ENCODE peak calls at places on chromosome 17, in ten cellular contexts. One of them, this sample, is unnamed.

GRCh38 chr17:47884427-47884740 is 11.7 kb upstream of the SP2 start:
- DNase-seq in body of pancreas: no peak
- DNase-seq in Peyer's patch: no peak
- DNase-seq in neural progenitor cell: no peak
- DNase-seq in endothelial cell: no peak
- DNase-seq in dorsolateral prefrontal cortex: no peak
- DNase-seq in heart right ventricle: no peak
- DNase-seq in NB4: no peak
- DNase-seq in left ventricle myocardium inferior: no peak
- DNase-seq in cardiac muscle cell: no peak
- DNase-seq in this sample: no peak

GRCh38 chr17:60792250-60792898 is 114.7 kb downstream of the BCAS3 start:
- DNase-seq in dorsolateral prefrontal cortex: no peak
- DNase-seq in neural progenitor cell: no peak
- DNase-seq in endothelial cell: no peak
- DNase-seq in left ventricle myocardium inferior: no peak
- DNase-seq in body of pancreas: no peak
- DNase-seq in NB4: peak
- DNase-seq in Peyer's patch: no peak
- DNase-seq in cardiac muscle cell: no peak
- DNase-seq in heart right ventricle: no peak
- DNase-seq in this sample: no peak

GRCh38 chr17:59652119-59652518 is 32.4 kb downstream of the CLTC start:
- DNase-seq in heart right ventricle: no peak
- DNase-seq in body of pancreas: no peak
- DNase-seq in left ventricle myocardium inferior: no peak
- DNase-seq in Peyer's patch: no peak
- DNase-seq in neural progenitor cell: no peak
- DNase-seq in endothelial cell: no peak
- DNase-seq in cardiac muscle cell: no peak
- DNase-seq in dorsolateral prefrontal cortex: no peak
- DNase-seq in NB4: no peak
- DNase-seq in this sample: no peak

GRCh38 chr17:65785109-65785508 is 223.7 kb upstream of the AXIN2 start:
- DNase-seq in endothelial cell: no peak
- DNase-seq in dorsolateral prefrontal cortex: no peak
- DNase-seq in neural progenitor cell: no peak
- DNase-seq in NB4: peak
- DNase-seq in heart right ventricle: no peak
- DNase-seq in left ventricle myocardium inferior: no peak
- DNase-seq in body of pancreas: no peak
- DNase-seq in cardiac muscle cell: no peak
- DNase-seq in Peyer's patch: no peak
- DNase-seq in this sample: no peak

GRCh38 chr17:77465358-77466041 is 324.7 kb downstream of the SEC14L1 start:
- DNase-seq in left ventricle myocardium inferior: peak
- DNase-seq in cardiac muscle cell: no peak
- DNase-seq in body of pancreas: no peak
- DNase-seq in endothelial cell: no peak
- DNase-seq in dorsolateral prefrontal cortex: no peak
- DNase-seq in neural progenitor cell: peak
- DNase-seq in NB4: peak
- DNase-seq in heart right ventricle: peak
- DNase-seq in Peyer's patch: peak
- DNase-seq in this sample: no peak

GRCh38 chr17:63356275-63356905 is 89.7 kb downstream of the CYB561 start:
- DNase-seq in NB4: no peak
- DNase-seq in endothelial cell: no peak
- DNase-seq in neural progenitor cell: no peak
- DNase-seq in heart right ventricle: no peak
- DNase-seq in body of pancreas: no peak
- DNase-seq in Peyer's patch: no peak
- DNase-seq in left ventricle myocardium inferior: no peak
- DNase-seq in cardiac muscle cell: no peak
- DNase-seq in dorsolateral prefrontal cortex: no peak
- DNase-seq in this sample: no peak

GRCh38 chr17:79852748-79853147 is 13.5 kb upstream of the CBX4 start:
- DNase-seq in body of pancreas: no peak
- DNase-seq in NB4: peak
- DNase-seq in cardiac muscle cell: no peak
- DNase-seq in dorsolateral prefrontal cortex: no peak
- DNase-seq in endothelial cell: no peak
- DNase-seq in left ventricle myocardium inferior: no peak
- DNase-seq in Peyer's patch: no peak
- DNase-seq in neural progenitor cell: no peak
- DNase-seq in heart right ventricle: no peak
- DNase-seq in this sample: no peak

GRCh38 chr17:77269696-77270681 is 129.2 kb downstream of the SEC14L1 start:
- DNase-seq in dorsolateral prefrontal cortex: no peak
- DNase-seq in NB4: no peak
- DNase-seq in left ventricle myocardium inferior: no peak
- DNase-seq in Peyer's patch: no peak
- DNase-seq in neural progenitor cell: no peak
- DNase-seq in cardiac muscle cell: no peak
- DNase-seq in endothelial cell: no peak
- DNase-seq in heart right ventricle: no peak
- DNase-seq in body of pancreas: no peak
- DNase-seq in this sample: no peak

GRCh38 chr17:13626703-13627102 is 25.0 kb upstream of the HS3ST3A1 start:
- DNase-seq in dorsolateral prefrontal cortex: no peak
- DNase-seq in body of pancreas: no peak
- DNase-seq in heart right ventricle: no peak
- DNase-seq in cardiac muscle cell: no peak
- DNase-seq in Peyer's patch: no peak
- DNase-seq in left ventricle myocardium inferior: no peak
- DNase-seq in endothelial cell: no peak
- DNase-seq in neural progenitor cell: no peak
- DNase-seq in NB4: no peak
- DNase-seq in this sample: no peak

GRCh38 chr17:29760279-29760721 is 137.6 kb upstream of the CORO6 start:
- DNase-seq in dorsolateral prefrontal cortex: no peak
- DNase-seq in cardiac muscle cell: peak
- DNase-seq in left ventricle myocardium inferior: no peak
- DNase-seq in body of pancreas: no peak
- DNase-seq in neural progenitor cell: peak
- DNase-seq in endothelial cell: no peak
- DNase-seq in Peyer's patch: peak
- DNase-seq in heart right ventricle: no peak
- DNase-seq in NB4: peak
- DNase-seq in this sample: no peak

GRCh38 chr17:35774499-35774898 is 13.8 kb downstream of the C17orf50 start:
- DNase-seq in cardiac muscle cell: no peak
- DNase-seq in heart right ventricle: peak
- DNase-seq in body of pancreas: no peak
- DNase-seq in left ventricle myocardium inferior: no peak
- DNase-seq in endothelial cell: no peak
- DNase-seq in NB4: no peak
- DNase-seq in Peyer's patch: no peak
- DNase-seq in dorsolateral prefrontal cortex: no peak
- DNase-seq in neural progenitor cell: no peak
- DNase-seq in this sample: no peak

GRCh38 chr17:80035937-80036714 is at the start of gene CCDC40:
- DNase-seq in body of pancreas: peak
- DNase-seq in NB4: peak
- DNase-seq in endothelial cell: peak
- DNase-seq in left ventricle myocardium inferior: peak
- DNase-seq in dorsolateral prefrontal cortex: peak
- DNase-seq in Peyer's patch: peak
- DNase-seq in heart right ventricle: peak
- DNase-seq in neural progenitor cell: peak
- DNase-seq in cardiac muscle cell: peak
- DNase-seq in this sample: peak

GRCh38 chr17:47905221-47905733 is 9.2 kb downstream of the SP2 start:
- DNase-seq in heart right ventricle: peak
- DNase-seq in NB4: no peak
- DNase-seq in endothelial cell: no peak
- DNase-seq in dorsolateral prefrontal cortex: peak
- DNase-seq in body of pancreas: peak
- DNase-seq in cardiac muscle cell: peak
- DNase-seq in Peyer's patch: no peak
- DNase-seq in left ventricle myocardium inferior: peak
- DNase-seq in neural progenitor cell: peak
- DNase-seq in this sample: no peak

GRCh38 chr17:48633266-48633816 is 7.2 kb upstream of the HOXB9 start:
- DNase-seq in body of pancreas: no peak
- DNase-seq in dorsolateral prefrontal cortex: no peak
- DNase-seq in cardiac muscle cell: no peak
- DNase-seq in NB4: no peak
- DNase-seq in neural progenitor cell: no peak
- DNase-seq in Peyer's patch: no peak
- DNase-seq in endothelial cell: no peak
- DNase-seq in heart right ventricle: no peak
- DNase-seq in left ventricle myocardium inferior: no peak
- DNase-seq in this sample: no peak

GRCh38 chr17:76816590-76817135 is 51.5 kb upstream of the MGAT5B start:
- DNase-seq in left ventricle myocardium inferior: peak
- DNase-seq in NB4: peak
- DNase-seq in cardiac muscle cell: peak
- DNase-seq in dorsolateral prefrontal cortex: peak
- DNase-seq in neural progenitor cell: peak
- DNase-seq in heart right ventricle: no peak
- DNase-seq in Peyer's patch: peak
- DNase-seq in endothelial cell: peak
- DNase-seq in body of pancreas: peak
- DNase-seq in this sample: no peak

DNA sequence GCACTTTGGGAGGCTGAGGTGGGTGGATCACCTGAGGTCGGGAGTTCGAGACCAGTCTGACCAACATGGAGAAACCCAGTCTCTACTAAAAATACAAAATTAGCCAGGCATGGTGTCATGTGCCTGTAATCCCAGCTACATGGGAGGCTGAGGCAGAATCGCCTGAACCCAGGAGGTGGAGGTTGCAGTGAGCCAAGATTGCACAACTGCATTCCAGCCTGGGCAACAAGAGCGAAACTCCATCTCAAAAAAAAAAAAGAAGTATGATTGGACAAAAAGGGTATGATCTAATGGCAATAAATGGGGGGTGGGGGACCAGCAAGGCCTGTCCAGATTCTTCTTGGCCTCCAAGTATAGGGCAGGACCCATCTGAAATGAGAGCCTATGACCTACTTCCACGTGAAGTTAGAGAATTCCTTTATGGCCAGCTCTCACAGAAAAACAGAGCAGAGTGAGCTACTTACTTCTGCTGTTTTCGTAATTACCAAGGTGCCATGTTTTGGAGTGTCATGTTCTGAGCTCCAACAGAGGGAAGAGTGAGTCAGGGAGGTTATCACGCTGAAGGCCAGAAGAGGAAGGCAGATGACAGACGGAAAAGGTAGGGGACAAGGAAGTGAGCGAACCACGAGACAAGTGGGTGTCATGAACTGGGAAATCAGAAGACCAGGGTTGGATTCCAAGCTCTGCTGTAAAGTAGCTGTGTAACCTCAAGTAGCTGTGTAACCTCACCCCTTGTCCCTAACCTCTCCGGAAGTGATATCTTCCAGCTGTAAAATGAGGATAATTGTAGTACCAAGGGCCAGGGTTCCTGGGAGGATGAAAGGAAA is 3.6 kb upstream of the ZMYND15 start:
- DNase-seq in dorsolateral prefrontal cortex: no peak
- DNase-seq in cardiac muscle cell: no peak
- DNase-seq in neural progenitor cell: no peak
- DNase-seq in body of pancreas: no peak
- DNase-seq in Peyer's patch: no peak
- DNase-seq in heart right ventricle: no peak
- DNase-seq in left ventricle myocardium inferior: no peak
- DNase-seq in NB4: peak
- DNase-seq in endothelial cell: no peak
- DNase-seq in this sample: no peak
- TF ChIP-seq CTCF in dorsolateral prefrontal cortex: no peak
- TF ChIP-seq CTCF in cardiac muscle cell: no peak
- TF ChIP-seq CTCF in neural progenitor cell: no peak
- TF ChIP-seq CTCF in body of pancreas: no peak
- TF ChIP-seq CTCF in Peyer's patch: no peak
- TF ChIP-seq CTCF in heart right ventricle: no peak
- TF ChIP-seq CTCF in left ventricle myocardium inferior: no peak
- TF ChIP-seq CTCF in NB4: no peak
- TF ChIP-seq CTCF in endothelial cell: no peak
- TF ChIP-seq CTCF in this sample: no peak

DNA sequence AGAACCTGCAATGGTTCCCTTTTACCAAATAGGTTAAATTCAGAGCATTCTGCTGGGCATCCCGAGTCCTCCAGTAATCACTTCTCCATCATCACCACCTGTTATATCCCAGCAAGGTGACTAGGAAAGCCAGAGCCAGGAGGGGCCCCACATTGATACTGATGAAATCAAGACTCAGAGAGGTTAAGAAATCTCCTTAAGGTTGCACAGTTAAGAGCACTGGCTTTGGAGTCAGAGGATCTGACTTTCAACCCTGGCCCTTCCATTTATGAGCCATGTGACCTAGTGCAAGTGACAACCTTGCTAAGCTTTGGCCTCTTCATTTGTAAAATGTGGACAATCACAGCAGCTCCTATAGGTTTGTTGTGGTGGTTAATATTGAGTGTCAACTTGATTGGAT is 194.1 kb upstream of the ASIC2 start:
- DNase-seq in heart right ventricle: no peak
- DNase-seq in body of pancreas: no peak
- DNase-seq in left ventricle myocardium inferior: no peak
- DNase-seq in dorsolateral prefrontal cortex: no peak
- DNase-seq in endothelial cell: no peak
- DNase-seq in neural progenitor cell: no peak
- DNase-seq in cardiac muscle cell: no peak
- DNase-seq in NB4: no peak
- DNase-seq in Peyer's patch: no peak
- DNase-seq in this sample: no peak
- TF ChIP-seq CTCF in heart right ventricle: no peak
- TF ChIP-seq CTCF in body of pancreas: no peak
- TF ChIP-seq CTCF in left ventricle myocardium inferior: no peak
- TF ChIP-seq CTCF in dorsolateral prefrontal cortex: no peak
- TF ChIP-seq CTCF in endothelial cell: no peak
- TF ChIP-seq CTCF in neural progenitor cell: no peak
- TF ChIP-seq CTCF in cardiac muscle cell: no peak
- TF ChIP-seq CTCF in NB4: no peak
- TF ChIP-seq CTCF in Peyer's patch: no peak
- TF ChIP-seq CTCF in this sample: no peak

DNA sequence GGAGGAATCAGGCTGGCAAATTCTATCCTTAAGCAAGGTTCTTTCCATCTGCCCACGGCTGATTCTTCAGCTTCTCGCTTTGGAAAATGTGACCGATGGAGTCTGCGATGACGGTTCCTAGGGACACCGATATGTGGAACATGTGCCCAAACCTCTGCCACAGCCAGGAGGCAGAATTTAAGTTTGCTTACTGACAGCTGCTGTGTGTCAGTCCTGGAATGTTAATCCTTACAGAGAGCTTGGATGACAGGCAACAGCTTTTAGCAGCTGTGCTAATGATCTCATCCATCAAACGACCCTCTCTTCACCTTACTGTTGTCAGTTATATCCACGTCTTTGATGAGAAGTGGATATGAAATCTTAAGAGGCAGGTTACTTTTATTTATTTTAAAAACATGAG is 11.4 kb upstream of the MYH13 start:
- DNase-seq in neural progenitor cell: peak
- DNase-seq in cardiac muscle cell: peak
- DNase-seq in heart right ventricle: no peak
- DNase-seq in NB4: no peak
- DNase-seq in dorsolateral prefrontal cortex: no peak
- DNase-seq in Peyer's patch: no peak
- DNase-seq in body of pancreas: no peak
- DNase-seq in left ventricle myocardium inferior: no peak
- DNase-seq in endothelial cell: no peak
- DNase-seq in this sample: no peak
- TF ChIP-seq CTCF in neural progenitor cell: peak
- TF ChIP-seq CTCF in cardiac muscle cell: no peak
- TF ChIP-seq CTCF in heart right ventricle: no peak
- TF ChIP-seq CTCF in NB4: no peak
- TF ChIP-seq CTCF in dorsolateral prefrontal cortex: no peak
- TF ChIP-seq CTCF in Peyer's patch: no peak
- TF ChIP-seq CTCF in body of pancreas: no peak
- TF ChIP-seq CTCF in left ventricle myocardium inferior: no peak
- TF ChIP-seq CTCF in endothelial cell: no peak
- TF ChIP-seq CTCF in this sample: no peak

GRCh38 chr17:82267575-82268379 is 5.7 kb downstream of the CSNK1D start:
- DNase-seq in Peyer's patch: peak
- DNase-seq in endothelial cell: no peak
- DNase-seq in left ventricle myocardium inferior: peak
- DNase-seq in body of pancreas: peak
- DNase-seq in dorsolateral prefrontal cortex: peak
- DNase-seq in cardiac muscle cell: no peak
- DNase-seq in NB4: peak
- DNase-seq in heart right ventricle: peak
- DNase-seq in neural progenitor cell: no peak
- DNase-seq in this sample: no peak
- TF ChIP-seq CTCF in Peyer's patch: peak
- TF ChIP-seq CTCF in endothelial cell: no peak
- TF ChIP-seq CTCF in left ventricle myocardium inferior: no peak
- TF ChIP-seq CTCF in body of pancreas: no peak
- TF ChIP-seq CTCF in dorsolateral prefrontal cortex: peak
- TF ChIP-seq CTCF in cardiac muscle cell: no peak
- TF ChIP-seq CTCF in NB4: no peak
- TF ChIP-seq CTCF in heart right ventricle: no peak
- TF ChIP-seq CTCF in neural progenitor cell: no peak
- TF ChIP-seq CTCF in this sample: no peak

This sample was measured in mesothelial cell of epicardium.